ENCODE peak calls at places on chromosomes 13 and 19, in six cellular contexts. X is PC-9, H is ovary, Z is psoas muscle, M is fibroblast of lung, D is thyroid gland. C is an unnamed sample.
A peak's percentile ranks its signal among the peaks of the same experiment; 100 is the strongest.

GRCh38 chr13:114038211-114038613 is 64.3 kb upstream of the C13orf46 start:
- DNase-seq in X (no peak), H (no peak), Z (no peak), M (no peak), D (no peak), C (no peak)

GRCh38 chr13:70339738-70340137 is 231.5 kb upstream of the KLHL1 start:
- DNase-seq in X (peak; percentile 2), H (no peak), Z (no peak), M (no peak), D (no peak), C (peak; percentile 6)

GRCh38 chr13:24894972-24895300 is 131.0 kb downstream of the RNF17 start:
- DNase-seq in X (no peak), H (no peak), Z (no peak), M (no peak), D (no peak), C (no peak)

GRCh38 chr19:3977242-3978143 is 6.6 kb upstream of the DAPK3 start:
- DNase-seq in X (no peak), H (peak; percentile 38), Z (peak; percentile 25), M (no peak), D (no peak), C (no peak)

GRCh38 chr13:26255717-26256277 is 1.9 kb downstream of the CDK8 start:
- DNase-seq in X (no peak), H (no peak), Z (no peak), M (peak; percentile 12), D (no peak), C (no peak)

GRCh38 chr19:367963-368623 is 23.5 kb upstream of the MIER2 start:
- DNase-seq in X (no peak), H (no peak), Z (no peak), M (no peak), D (no peak), C (no peak)

GRCh38 chr13:34257980-34258379 is 440.0 kb downstream of the RFC3 start:
- DNase-seq in X (no peak), H (no peak), Z (no peak), M (no peak), D (no peak), C (no peak)

GRCh38 chr19:47483800-47484690 is at the start of gene KPTN:
- DNase-seq in X (peak; percentile 88), H (peak; percentile 90), Z (peak; percentile 91), M (peak; percentile 93), D (peak; percentile 84), C (peak; percentile 85)

GRCh38 chr19:55354698-55355212 is at the start of gene COX6B2:
- DNase-seq in X (no peak), H (no peak), Z (no peak), M (no peak), D (no peak), C (no peak)

GRCh38 chr13:60758637-60759036 is 361.6 kb downstream of the TDRD3 start:
- DNase-seq in X (no peak), H (no peak), Z (no peak), M (no peak), D (no peak), C (no peak)

GRCh38 chr13:76873454-76873853 is 12.8 kb downstream of the KCTD12 start:
- DNase-seq in X (no peak), H (no peak), Z (no peak), M (no peak), D (no peak), C (no peak)

GRCh38 chr19:6947745-6948144 is 60.4 kb downstream of the ADGRE1 start:
- DNase-seq in X (no peak), H (no peak), Z (no peak), M (peak; percentile 2), D (no peak), C (peak; percentile 12)

GRCh38 chr13:40031031-40031430 is 375.6 kb downstream of the COG6 start:
- DNase-seq in X (no peak), H (no peak), Z (no peak), M (peak; percentile 39), D (no peak), C (peak; percentile 71)

GRCh38 chr19:48363500-48363809 is 285 bp downstream of the TMEM143 start:
- DNase-seq in X (no peak), H (peak; percentile 87), Z (no peak), M (no peak), D (peak; percentile 45), C (no peak)

GRCh38 chr19:40517248-40517647 is 50.4 kb downstream of the SPTBN4 start:
- DNase-seq in X (no peak), H (no peak), Z (no peak), M (no peak), D (no peak), C (no peak)

GRCh38 chr13:110912651-110913051 is 2.2 kb downstream of the ANKRD10 start:
- DNase-seq in X (no peak), H (no peak), Z (peak; percentile 34), M (peak; percentile 73), D (peak; percentile 12), C (peak; percentile 38)

GRCh38 chr13:113152894-113153809 is 5.3 kb upstream of the PROZ start:
- DNase-seq in X (peak; percentile 13), H (peak; percentile 76), Z (peak; percentile 63), M (no peak), D (peak; percentile 57), C (peak; percentile 36)

GRCh38 chr19:9673912-9674668 is 810 bp downstream of the ZNF562 start:
- DNase-seq in X (peak; percentile 1), H (no peak), Z (no peak), M (no peak), D (no peak), C (no peak)

GRCh38 chr13:83350569-83350968 is 531.7 kb downstream of the SLITRK1 start:
- DNase-seq in X (no peak), H (no peak), Z (no peak), M (peak; percentile 31), D (no peak), C (peak; percentile 18)

GRCh38 chr19:13373599-13373998 is 132.7 kb downstream of the CACNA1A start:
- DNase-seq in X (no peak), H (no peak), Z (no peak), M (no peak), D (no peak), C (no peak)

GRCh38 chr13:22040810-22041364 is 370.0 kb downstream of the FGF9 start:
- DNase-seq in X (no peak), H (no peak), Z (no peak), M (no peak), D (no peak), C (no peak)

GRCh38 chr13:35720690-35721554 is 244.4 kb upstream of the MAB21L1 start:
- DNase-seq in X (peak; percentile 46), H (peak; percentile 76), Z (peak; percentile 39), M (peak; percentile 53), D (peak; percentile 27), C (peak; percentile 12)

GRCh38 chr13:52644108-52644507 is 1.9 kb downstream of the HNRNPA1L2 start:
- DNase-seq in X (no peak), H (no peak), Z (no peak), M (peak; percentile 8), D (no peak), C (no peak)

GRCh38 chr13:110277357-110277950 is 29.5 kb downstream of the COL4A1 start:
- DNase-seq in X (no peak), H (no peak), Z (no peak), M (peak; percentile 61), D (no peak), C (no peak)

GRCh38 chr13:42808572-42808971 is 27.2 kb downstream of the FAM216B start:
- DNase-seq in X (no peak), H (no peak), Z (no peak), M (no peak), D (no peak), C (no peak)

DNA sequence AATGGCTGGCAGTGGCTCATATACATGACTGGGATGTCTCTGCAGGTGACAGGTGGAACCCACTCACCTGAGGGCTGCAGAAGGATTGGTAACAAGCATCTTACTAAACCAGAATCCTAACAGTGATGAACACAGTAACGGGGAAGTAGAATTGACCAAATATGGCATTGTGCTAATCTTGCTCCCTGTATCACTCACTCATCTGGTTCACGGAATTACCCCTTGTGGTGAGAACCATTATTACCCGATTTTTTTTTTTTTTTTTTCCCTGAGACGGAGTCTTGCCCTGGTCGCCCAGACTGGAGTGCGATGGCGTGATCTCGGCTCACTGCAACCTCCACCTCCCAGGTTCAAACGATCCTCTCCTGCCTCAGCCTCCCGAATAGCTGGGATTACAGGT is 69.5 kb downstream of the PTPRS start:
- DNase-seq in X (no peak), H (no peak), Z (no peak), M (peak; percentile 10), D (no peak), C (no peak)
- TF ChIP-seq CTCF in X (no peak), H (no peak), Z (no peak), M (peak; percentile 27), D (no peak), C (peak; percentile 41)

GRCh38 chr19:27774827-27775226 is 1438.1 kb downstream of the UQCRFS1 start:
- DNase-seq in X (no peak), H (no peak), Z (no peak), M (no peak), D (no peak), C (no peak)
- H3K27ac ChIP-seq in X (no peak overlapping the region), H (no peak overlapping the region), Z (no peak overlapping the region), M (no peak overlapping the region), D (no peak overlapping the region), C (no peak overlapping the region)

GRCh38 chr19:52585101-52585500 is 15.0 kb downstream of the ZNF701 start:
- DNase-seq in X (no peak), H (no peak), Z (no peak), M (peak; percentile 5), D (peak; percentile 51), C (no peak)
- H3K4me3 ChIP-seq in X (no peak overlapping the region), H (no peak overlapping the region), Z (no peak overlapping the region), M (no peak overlapping the region), D (no peak overlapping the region), C (no peak overlapping the region)

DNA sequence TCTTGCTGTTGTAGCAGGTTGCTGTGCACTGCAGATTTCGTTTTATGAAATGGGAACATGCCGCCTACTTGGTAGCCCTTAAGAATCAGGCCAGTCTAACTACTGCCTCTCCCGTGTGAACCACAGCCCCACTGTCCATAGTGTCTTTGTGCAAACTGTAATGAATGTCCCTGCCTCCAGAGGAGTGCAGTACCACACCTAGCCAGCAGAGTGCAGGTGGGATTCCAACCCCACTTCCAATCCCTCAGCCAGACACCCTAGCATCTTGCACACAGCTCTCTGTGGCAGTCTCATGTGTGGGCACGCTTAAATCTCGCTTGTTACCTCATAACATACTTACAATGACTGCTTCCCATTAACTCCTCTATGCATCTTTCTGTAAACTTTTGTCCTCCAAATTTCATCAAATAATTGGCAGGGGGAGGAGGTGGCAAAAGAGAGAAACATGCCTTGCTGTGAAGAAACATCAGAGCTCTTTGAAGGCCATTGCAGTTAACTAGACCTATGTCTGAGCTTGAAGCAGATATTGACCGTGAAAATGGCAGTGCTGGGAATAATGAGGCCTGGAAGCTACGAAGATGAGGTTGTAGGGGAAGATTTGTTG is 47.2 kb downstream of the ZAR1L start:
- DNase-seq in X (peak; percentile 33), H (no peak), Z (no peak), M (no peak), D (peak; percentile 55), C (no peak)
- TF ChIP-seq CTCF in X (peak; percentile 85), H (no peak), Z (peak; percentile 41), M (peak; percentile 33), D (peak; percentile 73), C (peak; percentile 80)

C was measured in brain microvascular endothelial cell.